ENCODE peak calls at places on chromosomes 5 and 9, in four cellular contexts. N, F, A and U are unnamed samples.

GRCh38 chr5:137658324-137658723 is 77.6 kb downstream of the KLHL3 start:
- DNase-seq in N (no peak), F (no peak), A (no peak), U (no peak)

GRCh38 chr9:103301051-103301450 is 305.9 kb downstream of the CYLC2 start:
- DNase-seq in N (no peak), F (no peak), A (no peak), U (no peak)

GRCh38 chr5:92391-93220 is 638 bp downstream of the PLEKHG4B start:
- DNase-seq in N (no peak), F (peak; percentile 2), A (no peak), U (no peak)

GRCh38 chr9:70055867-70056266 is 12.2 kb downstream of the MAMDC2 start:
- DNase-seq in N (no peak), F (no peak), A (no peak), U (no peak)

GRCh38 chr5:125180222-125180621 is 433.8 kb upstream of the ZNF608 start:
- DNase-seq in N (no peak), F (peak; percentile 46), A (peak; percentile 43), U (no peak)

GRCh38 chr5:34490501-34491250 is 165.5 kb upstream of the RAI14 start:
- DNase-seq in N (no peak), F (peak; percentile 51), A (no peak), U (no peak)

GRCh38 chr9:2602704-2603116 is 18.9 kb upstream of the VLDLR start:
- DNase-seq in N (peak; percentile 12), F (no peak), A (no peak), U (no peak)

GRCh38 chr5:139901971-139902370 is 106.4 kb downstream of the PSD2 start:
- DNase-seq in N (no peak), F (no peak), A (no peak), U (no peak)

GRCh38 chr9:93306579-93307091 is 122.7 kb downstream of the WNK2 start:
- DNase-seq in N (no peak), F (no peak), A (no peak), U (no peak)

GRCh38 chr9:126334626-126335621 is 8.3 kb downstream of the MVB12B start:
- DNase-seq in N (peak; percentile 19), F (no peak), A (peak; percentile 32), U (no peak)

GRCh38 chr5:29079771-29080170 is 2041.4 kb upstream of the CDH9 start:
- DNase-seq in N (no peak), F (no peak), A (no peak), U (no peak)

GRCh38 chr9:93184439-93185221 is 691 bp downstream of the WNK2 start:
- DNase-seq in N (no peak), F (no peak), A (no peak), U (no peak)

GRCh38 chr5:135587849-135588248 is 9.1 kb upstream of the CXCL14 start:
- DNase-seq in N (no peak), F (no peak), A (no peak), U (no peak)

GRCh38 chr5:172002310-172002709 is 4.1 kb downstream of the FBXW11 start:
- DNase-seq in N (no peak), F (no peak), A (peak; percentile 15), U (no peak)

GRCh38 chr5:138386290-138386689 is 33.8 kb downstream of the KDM3B start:
- DNase-seq in N (no peak), F (no peak), A (no peak), U (no peak)

GRCh38 chr5:23631283-23632045 is 124.1 kb downstream of the PRDM9 start:
- DNase-seq in N (no peak), F (peak; percentile 85), A (peak; percentile 54), U (no peak)

GRCh38 chr9:89604463-89605180 is at the start of gene GADD45G:
- DNase-seq in N (no peak), F (peak; percentile 81), A (peak; percentile 76), U (peak; percentile 30)

GRCh38 chr5:102130890-102131289 is 165.2 kb downstream of the SLCO4C1 start:
- DNase-seq in N (no peak), F (no peak), A (no peak), U (no peak)

GRCh38 chr9:124285903-124286291 is 28.1 kb downstream of the NEK6 start:
- DNase-seq in N (peak; percentile 91), F (peak; percentile 98), A (peak; percentile 98), U (peak; percentile 72)

GRCh38 chr9:97786341-97786740 is 66.7 kb upstream of the FOXE1 start:
- DNase-seq in N (no peak), F (peak; percentile 20), A (peak; percentile 20), U (no peak)

GRCh38 chr9:81787747-81788632 is 98.6 kb upstream of the TLE1 start:
- DNase-seq in N (peak; percentile 80), F (peak; percentile 91), A (peak; percentile 92), U (peak; percentile 73)

GRCh38 chr9:134469041-134469875 is 143.0 kb downstream of the RXRA start:
- DNase-seq in N (no peak), F (peak; percentile 36), A (peak; percentile 33), U (no peak)

GRCh38 chr5:181114844-181115778 is 15.9 kb downstream of the OR2V1 start:
- DNase-seq in N (no peak), F (peak; percentile 45), A (peak; percentile 6), U (no peak)

GRCh38 chr9:125650271-125650737 is 56.7 kb downstream of the MAPKAP1 start:
- DNase-seq in N (no peak), F (peak; percentile 44), A (peak; percentile 43), U (no peak)

GRCh38 chr9:113274474-113275146 is 762 bp downstream of the CDC26 start:
- DNase-seq in N (no peak), F (peak; percentile 76), A (peak; percentile 67), U (peak; percentile 44)

GRCh38 chr5:128749584-128749983 is 211.5 kb upstream of the FBN2 start:
- DNase-seq in N (no peak), F (no peak), A (no peak), U (no peak)
- H3K4me3 ChIP-seq in N (no peak overlapping the region), F (no peak overlapping the region), A (no peak overlapping the region), U (no peak overlapping the region)

GRCh38 chr9:120711354-120711753 is 2.9 kb downstream of the MEGF9 start:
- DNase-seq in N (no peak), F (peak; percentile 6), A (no peak), U (no peak)
- H3K4me3 ChIP-seq in N (no peak overlapping the region), F (peak overlapping the region; percentile 80), A (no peak overlapping the region), U (no peak overlapping the region)

GRCh38 chr5:43036409-43036808 is 3.7 kb downstream of the ANXA2R start:
- DNase-seq in N (no peak), F (no peak), A (no peak), U (no peak)

GRCh38 chr5:43033845-43034590 is 6.1 kb downstream of the ANXA2R start:
- DNase-seq in N (no peak), F (peak; percentile 70), A (peak; percentile 56), U (no peak)

GRCh38 chr5:43036856-43037711 is 3.0 kb downstream of the ANXA2R start:
- DNase-seq in N (no peak), F (peak; percentile 75), A (peak; percentile 73), U (no peak)

GRCh38 chr5:43037929-43038510 is 2.1 kb downstream of the ANXA2R start:
- DNase-seq in N (peak; percentile 82), F (peak; percentile 97), A (peak; percentile 94), U (no peak)

GRCh38 chr5:43034591-43034968 is 5.5 kb downstream of the ANXA2R start:
- DNase-seq in N (no peak), F (peak; percentile 87), A (peak; percentile 81), U (no peak)
- H3K4me3 ChIP-seq in N (peak overlapping the region; percentile 47), F (peak overlapping the region; percentile 41), A (peak overlapping the region; percentile 37), U (peak overlapping the region; percentile 34)

DNA sequence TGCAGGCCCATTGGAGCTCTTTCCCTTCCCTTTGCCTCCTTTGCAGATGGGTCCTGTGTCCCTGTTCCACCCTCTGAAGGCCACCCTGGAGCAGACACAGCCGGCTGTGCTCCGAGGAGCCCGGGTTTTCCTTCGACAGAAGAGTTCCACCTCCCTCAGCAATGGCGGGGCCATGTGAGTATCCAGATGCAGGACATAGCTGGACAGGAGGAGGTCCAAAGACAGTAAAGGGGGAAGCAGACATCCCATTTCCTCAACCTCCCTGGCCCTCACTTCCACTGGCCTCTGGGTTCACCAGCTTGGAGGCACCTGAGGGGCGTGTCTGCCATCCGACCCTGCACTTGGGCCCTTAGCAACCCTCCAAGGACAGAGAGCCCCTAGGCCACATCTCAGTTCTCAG is 237.9 kb downstream of the CACNA1B start:
- DNase-seq in N (no peak), F (no peak), A (no peak), U (no peak)
- H3K4me3 ChIP-seq in N (no peak overlapping the region), F (no peak overlapping the region), A (no peak overlapping the region), U (no peak overlapping the region)

DNA sequence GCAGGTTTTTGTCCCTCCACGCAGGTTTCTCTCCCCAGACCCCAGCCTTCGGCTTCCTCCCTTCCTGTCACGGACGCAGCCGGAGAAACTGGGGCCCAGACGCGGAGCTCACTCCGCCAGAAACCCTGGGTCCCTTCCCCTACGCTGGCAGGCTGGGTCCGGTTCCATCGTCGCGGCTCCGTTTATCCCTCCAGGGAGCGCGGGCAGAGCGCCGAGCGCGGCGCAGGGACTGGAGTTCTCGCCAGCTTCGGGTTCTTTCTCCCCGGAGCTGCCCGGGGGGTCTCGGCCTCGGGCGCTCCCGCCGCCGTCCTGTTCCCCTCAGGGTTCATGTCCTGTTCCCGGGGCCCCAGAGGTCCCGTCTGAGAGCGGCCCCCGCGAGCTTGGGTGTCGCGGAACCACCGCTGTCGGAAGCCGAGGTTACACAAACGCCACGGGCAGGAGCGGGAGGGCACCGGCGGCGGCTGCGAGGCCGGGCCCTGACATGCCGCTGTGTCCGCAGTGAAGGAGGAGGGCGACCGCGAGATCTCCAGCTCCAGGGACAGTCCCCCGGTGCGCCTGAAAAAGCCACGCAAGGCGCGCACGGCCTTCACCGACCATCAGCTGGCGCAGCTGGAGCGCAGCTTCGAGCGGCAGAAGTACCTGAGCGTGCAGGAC is 4.6 kb downstream of the BARHL1 start:
- DNase-seq in N (no peak), F (no peak), A (no peak), U (no peak)
- H3K4me3 ChIP-seq in N (no peak overlapping the region), F (no peak overlapping the region), A (no peak overlapping the region), U (no peak overlapping the region)

GRCh38 chr5:159209438-159210305 is at the start of gene RNF145:
- DNase-seq in N (no peak), F (peak; percentile 70), A (peak; percentile 81), U (peak; percentile 52)
- H3K4me3 ChIP-seq in N (peak within 1 kb of the TSS; percentile 87), F (peak within 1 kb of the TSS; percentile 71), A (peak within 1 kb of the TSS; percentile 84), U (peak within 1 kb of the TSS; percentile 95)

DNA sequence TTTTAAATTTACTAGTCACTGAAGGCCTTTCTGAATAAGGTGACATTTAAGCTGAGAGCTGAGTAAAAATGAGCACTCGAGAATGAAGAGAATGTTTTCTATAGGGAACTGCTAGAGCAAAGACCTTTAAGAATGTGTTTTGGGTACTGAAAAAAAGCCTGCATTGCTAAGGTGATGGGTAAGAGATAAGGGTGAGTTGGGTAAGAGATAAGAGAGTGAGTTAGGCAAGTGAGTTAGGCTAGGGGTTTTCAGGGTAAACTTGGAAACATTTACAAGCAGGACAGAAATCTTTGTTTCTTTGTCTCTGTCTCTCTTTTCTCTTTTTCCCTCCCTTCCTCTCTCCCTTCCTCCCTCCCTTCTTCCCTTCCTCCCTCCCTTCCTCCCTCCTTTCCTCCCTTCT is 5.6 kb downstream of the RAD23B start:
- DNase-seq in N (no peak), F (no peak), A (no peak), U (no peak)
- H3K4me3 ChIP-seq in N (no peak overlapping the region), F (no peak overlapping the region), A (no peak overlapping the region), U (no peak overlapping the region)

GRCh38 chr9:23851024-23851629 is 25.1 kb upstream of the ELAVL2 start:
- DNase-seq in N (no peak), F (no peak), A (peak; percentile 64), U (no peak)
- H3K4me3 ChIP-seq in N (peak overlapping the region; percentile 34), F (peak overlapping the region; percentile 25), A (peak overlapping the region; percentile 54), U (no peak overlapping the region)